ENCODE peak calls at places on chromosomes 16 and 17, in ten cellular contexts. G is CD8-positive, alpha-beta T cell; C is T-cell; Y is effector memory CD8-positive, alpha-beta T cell; M is activated T-cell treated with anti-CD3 and anti-CD28 coated beads, Interleukin-2, amount 50 U/mL, for 4 hours; L is sciatic nerve; E is Right ventricle myocardium inferior; D is esophagus mucosa; T is activated CD8-positive, alpha-beta T cell treated with anti-CD3 and anti-CD28 coated beads, Interleukin-2, amount 10 ng/mL, durations not matched to agents 7 days and 5 days; Z is left lung. B is an unnamed sample.

GRCh38 chr17:56172517-56172982 is 19.3 kb downstream of the ANKFN1 start:
- ATAC-seq in G (no peak), C (no peak), Y (no peak), M (peak), L (no peak), E (peak), D (peak), T (no peak), Z (peak), B (peak)

GRCh38 chr16:50335198-50335958 is 33.4 kb downstream of the BRD7 start:
- ATAC-seq in G (peak), C (peak), Y (peak), M (peak), L (no peak), E (no peak), D (peak), T (peak), Z (no peak), B (peak)

GRCh38 chr16:11402745-11403533 is 57.7 kb downstream of the RMI2 start:
- ATAC-seq in G (no peak), C (no peak), Y (no peak), M (no peak), L (no peak), E (no peak), D (no peak), T (no peak), Z (no peak), B (no peak)

GRCh38 chr17:35170968-35171771 is 23.0 kb downstream of the SLC35G3 start:
- ATAC-seq in G (peak), C (peak), Y (peak), M (peak), L (peak), E (no peak), D (peak), T (peak), Z (peak), B (no peak)

GRCh38 chr16:85519540-85520231 is 93.4 kb upstream of the GSE1 start:
- ATAC-seq in G (no peak), C (peak), Y (peak), M (no peak), L (no peak), E (no peak), D (no peak), T (no peak), Z (no peak), B (no peak)

GRCh38 chr17:9982159-9982558 is 77.1 kb upstream of the RCVRN start:
- ATAC-seq in G (no peak), C (no peak), Y (no peak), M (no peak), L (no peak), E (no peak), D (no peak), T (no peak), Z (no peak), B (no peak)

GRCh38 chr17:206941-207560 is 25.6 kb upstream of the DOC2B start:
- ATAC-seq in G (no peak), C (no peak), Y (no peak), M (no peak), L (no peak), E (no peak), D (no peak), T (no peak), Z (no peak), B (no peak)

GRCh38 chr17:42017866-42018200 is 594 bp upstream of the DNAJC7 start:
- ATAC-seq in G (peak), C (peak), Y (no peak), M (peak), L (no peak), E (no peak), D (peak), T (peak), Z (no peak), B (no peak)

GRCh38 chr16:54240180-54241125 is 46.1 kb downstream of the IRX3 start:
- ATAC-seq in G (no peak), C (no peak), Y (no peak), M (no peak), L (peak), E (peak), D (no peak), T (no peak), Z (no peak), B (no peak)

GRCh38 chr17:37742762-37743611 is 1.9 kb downstream of the HNF1B start:
- ATAC-seq in G (no peak), C (peak), Y (peak), M (peak), L (no peak), E (no peak), D (peak), T (peak), Z (peak), B (no peak)

B was measured in gastroesophageal sphincter.